ENCODE peak calls at places on chromosomes 2 and 18, in seven cellular contexts. K, B, T, V, F, G and Q are unnamed samples.
A peak's percentile ranks its signal among the peaks of the same experiment; 100 is the strongest.

GRCh38 chr18:12686100-12686499 is 16.4 kb downstream of the CEP76 start:
- DNase-seq in K (no peak), B (peak; percentile 38), T (no peak), V (peak; percentile 11), F (no peak), G (no peak), Q (peak; percentile 22)

GRCh38 chr2:86293612-86294011 is 43.8 kb downstream of the REEP1 start:
- DNase-seq in K (no peak), B (no peak), T (no peak), V (no peak), F (no peak), G (no peak), Q (no peak)

GRCh38 chr18:76460482-76460881 is 34.6 kb downstream of the ZNF516 start:
- DNase-seq in K (no peak), B (no peak), T (no peak), V (no peak), F (no peak), G (no peak), Q (no peak)

GRCh38 chr2:207385903-207386302 is 143.9 kb upstream of the CREB1 start:
- DNase-seq in K (no peak), B (peak; percentile 68), T (no peak), V (no peak), F (no peak), G (no peak), Q (no peak)

GRCh38 chr18:26480897-26481795 is 67.2 kb downstream of the KCTD1 start:
- DNase-seq in K (no peak), B (peak; percentile 92), T (no peak), V (no peak), F (no peak), G (no peak), Q (peak; percentile 93)

GRCh38 chr18:61951396-61951795 is 58.6 kb upstream of the RNF152 start:
- DNase-seq in K (no peak), B (no peak), T (no peak), V (no peak), F (no peak), G (no peak), Q (no peak)

GRCh38 chr2:161954103-161954502 is 119.9 kb downstream of the DPP4 start:
- DNase-seq in K (no peak), B (peak; percentile 4), T (no peak), V (no peak), F (no peak), G (no peak), Q (no peak)

GRCh38 chr18:49023938-49024341 is 73.2 kb upstream of the SMAD7 start:
- DNase-seq in K (no peak), B (no peak), T (no peak), V (no peak), F (peak; percentile 79), G (no peak), Q (no peak)

GRCh38 chr2:11017921-11018320 is 106.2 kb downstream of the KCNF1 start:
- DNase-seq in K (no peak), B (no peak), T (peak; percentile 56), V (no peak), F (no peak), G (no peak), Q (no peak)

GRCh38 chr2:16069933-16070647 is 129.7 kb downstream of the MYCN start:
- DNase-seq in K (no peak), B (no peak), T (no peak), V (peak; percentile 17), F (no peak), G (no peak), Q (no peak)

GRCh38 chr18:78777992-78778391 is 201.6 kb upstream of the SALL3 start:
- DNase-seq in K (no peak), B (no peak), T (no peak), V (no peak), F (peak; percentile 69), G (no peak), Q (no peak)

GRCh38 chr2:226464380-226464779 is 335.2 kb downstream of the IRS1 start:
- DNase-seq in K (no peak), B (no peak), T (no peak), V (no peak), F (no peak), G (no peak), Q (no peak)

GRCh38 chr2:238581126-238581525 is 154.4 kb downstream of the ASB1 start:
- DNase-seq in K (no peak), B (no peak), T (no peak), V (no peak), F (no peak), G (no peak), Q (no peak)

GRCh38 chr2:40528564-40528963 is 76.7 kb upstream of the SLC8A1 start:
- DNase-seq in K (no peak), B (no peak), T (no peak), V (no peak), F (no peak), G (no peak), Q (no peak)

GRCh38 chr2:55490554-55490953 is 29.0 kb upstream of the CFAP36 start:
- DNase-seq in K (no peak), B (peak; percentile 84), T (no peak), V (peak; percentile 68), F (no peak), G (no peak), Q (no peak)

GRCh38 chr2:15939854-15940660 is at the start of gene MYCN:
- DNase-seq in K (peak; percentile 63), B (peak; percentile 59), T (peak; percentile 5), V (peak; percentile 97), F (no peak), G (peak; percentile 15), Q (no peak)

GRCh38 chr2:232658217-232658785 is 24.9 kb downstream of the EFHD1 start:
- DNase-seq in K (no peak), B (no peak), T (peak; percentile 22), V (peak; percentile 42), F (no peak), G (no peak), Q (peak; percentile 16)

GRCh38 chr2:200742426-200742825 is 69.3 kb upstream of the BZW1 start:
- DNase-seq in K (no peak), B (peak; percentile 81), T (no peak), V (no peak), F (no peak), G (no peak), Q (no peak)

GRCh38 chr18:79926306-79926705 is 25.1 kb downstream of the SLC66A2 start:
- DNase-seq in K (peak; percentile 20), B (no peak), T (no peak), V (no peak), F (peak; percentile 53), G (no peak), Q (no peak)

GRCh38 chr2:147433822-147434221 is 411.0 kb upstream of the ACVR2A start:
- DNase-seq in K (no peak), B (no peak), T (no peak), V (no peak), F (no peak), G (no peak), Q (no peak)

GRCh38 chr2:108917078-108917440 is 72.0 kb downstream of the EDAR start:
- DNase-seq in K (no peak), B (no peak), T (no peak), V (no peak), F (peak; percentile 41), G (no peak), Q (no peak)

GRCh38 chr2:28608061-28608828 is 112.4 kb downstream of the PLB1 start:
- DNase-seq in K (no peak), B (no peak), T (no peak), V (peak; percentile 43), F (peak; percentile 52), G (no peak), Q (no peak)

GRCh38 chr18:48514786-48515185 is 24.0 kb upstream of the CTIF start:
- DNase-seq in K (no peak), B (no peak), T (no peak), V (no peak), F (no peak), G (no peak), Q (no peak)

GRCh38 chr18:13222371-13223281 is 4.1 kb downstream of the LDLRAD4 start:
- DNase-seq in K (no peak), B (no peak), T (no peak), V (no peak), F (no peak), G (no peak), Q (no peak)

GRCh38 chr18:79572093-79572780 is 107.4 kb upstream of the CTDP1 start:
- DNase-seq in K (peak; percentile 15), B (no peak), T (no peak), V (no peak), F (peak; percentile 58), G (no peak), Q (no peak)

GRCh38 chr2:38147333-38148121 is 71.6 kb upstream of the CYP1B1 start:
- DNase-seq in K (no peak), B (no peak), T (no peak), V (no peak), F (no peak), G (no peak), Q (no peak)

DNA sequence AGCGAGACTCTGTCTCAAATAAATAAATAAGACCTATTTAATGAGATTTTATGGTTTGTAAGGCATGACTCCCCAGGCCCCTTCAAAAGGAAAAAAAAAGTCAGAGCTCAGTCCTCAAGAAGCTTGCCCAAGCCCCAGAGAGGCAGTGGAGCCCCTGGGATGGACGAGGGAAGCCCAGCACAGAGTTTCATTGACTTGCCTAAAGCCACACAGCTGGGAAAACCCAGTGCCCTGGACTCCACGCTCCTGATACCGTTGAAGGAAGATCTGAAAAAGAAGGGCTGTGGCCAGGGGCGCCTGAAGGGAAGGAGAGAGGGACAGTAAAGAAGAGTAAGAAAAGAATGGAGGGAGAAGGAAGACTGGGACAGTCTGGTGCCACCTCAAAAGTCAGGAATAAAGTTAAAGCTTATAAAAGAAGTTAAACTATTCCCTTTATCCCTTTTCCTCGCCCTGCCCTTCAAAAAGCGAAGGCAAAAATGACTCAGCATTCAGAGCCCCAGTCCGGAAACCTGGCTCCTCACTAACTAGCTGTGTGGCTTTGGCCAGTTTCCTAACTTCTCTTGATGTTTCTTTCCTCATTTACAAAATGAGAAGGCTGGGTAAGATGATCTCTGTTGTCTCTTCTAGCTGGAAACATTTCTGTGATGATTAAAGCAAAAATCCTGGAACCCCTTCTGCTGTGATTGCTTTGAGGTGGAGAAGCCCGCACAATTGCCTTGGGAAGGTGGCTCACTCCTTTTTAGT is 46.7 kb downstream of the LYPD1 start:
- DNase-seq in K (no peak), B (peak; percentile 4), T (no peak), V (no peak), F (no peak), G (no peak), Q (no peak)
- TF ChIP-seq POLR2AphosphoS5 in K (no peak), B (no peak), T (no peak), V (no peak), F (no peak), G (no peak), Q (no peak)

GRCh38 chr2:64654063-64654811 is 524 bp upstream of the SERTAD2 start:
- DNase-seq in K (peak; percentile 74), B (peak; percentile 77), T (peak; percentile 65), V (peak; percentile 76), F (peak; percentile 95), G (peak; percentile 56), Q (peak; percentile 64)
- TF ChIP-seq POLR2AphosphoS5 in K (peak; percentile 80), B (peak; percentile 94), T (peak; percentile 53), V (peak; percentile 67), F (peak; percentile 0), G (no peak), Q (peak; percentile 89)

GRCh38 chr2:78408795-78409118 is 616.7 kb upstream of the REG3G start:
- DNase-seq in K (no peak), B (no peak), T (no peak), V (no peak), F (peak; percentile 33), G (no peak), Q (no peak)
- TF ChIP-seq POLR2AphosphoS5 in K (no peak), B (no peak), T (no peak), V (no peak), F (no peak), G (no peak), Q (no peak)

GRCh38 chr2:168494190-168494711 is 38.2 kb downstream of the CERS6 start:
- DNase-seq in K (no peak), B (no peak), T (no peak), V (peak; percentile 80), F (no peak), G (no peak), Q (peak; percentile 13)
- TF ChIP-seq POLR2AphosphoS5 in K (no peak), B (no peak), T (no peak), V (no peak), F (no peak), G (no peak), Q (no peak)